ENCODE peak calls at places on chromosomes 2 and 18, in eight cellular contexts. O is astrocyte of the spinal cord, N is cardiac muscle cell, D is left ventricle myocardium inferior, V is body of pancreas, W is colonic mucosa, Y is osteoblast, J is right lobe of liver. L is an unnamed sample.
A peak's percentile ranks its signal among the peaks of the same experiment; 100 is the strongest.

GRCh38 chr2:104438481-104438880 is 415.4 kb upstream of the POU3F3 start:
- DNase-seq in D (no peak), J (no peak), V (no peak), Y (no peak), W (no peak), N (no peak), O (no peak), L (no peak)

GRCh38 chr18:11468120-11468519 is 141.3 kb upstream of the SLC35G4 start:
- DNase-seq in W (no peak), J (no peak), O (no peak), N (no peak), Y (no peak), D (no peak), V (no peak), L (no peak)

GRCh38 chr18:21134895-21135294 is 23.3 kb upstream of the ROCK1 start:
- DNase-seq in Y (peak; percentile 77), O (no peak), N (no peak), W (no peak), V (peak; percentile 15), D (no peak), J (no peak), L (peak; percentile 49)

GRCh38 chr2:100254646-100255210 is 67.6 kb downstream of the LONRF2 start:
- DNase-seq in Y (no peak), W (no peak), D (no peak), O (no peak), J (no peak), V (no peak), N (no peak), L (no peak)

GRCh38 chr2:53632714-53633113 is 134.9 kb upstream of the CHAC2 start:
- DNase-seq in J (no peak), V (no peak), O (peak; percentile 84), N (no peak), D (no peak), W (no peak), Y (no peak), L (peak; percentile 5)

GRCh38 chr2:33806041-33806440 is 206.9 kb upstream of the FAM98A start:
- DNase-seq in D (no peak), O (no peak), N (no peak), W (no peak), V (no peak), J (no peak), Y (no peak), L (no peak)

GRCh38 chr18:12008181-12008767 is 27.0 kb downstream of the IMPA2 start:
- DNase-seq in O (no peak), Y (no peak), W (peak; percentile 77), D (no peak), J (no peak), V (peak; percentile 78), N (no peak), L (no peak)

GRCh38 chr2:8576525-8577157 is 105.2 kb upstream of the ID2 start:
- DNase-seq in W (no peak), J (peak; percentile 48), D (no peak), N (no peak), Y (no peak), V (peak; percentile 64), O (no peak), L (no peak)

GRCh38 chr2:169422120-169422519 is 57.2 kb upstream of the BBS5 start:
- DNase-seq in O (no peak), W (no peak), V (no peak), D (no peak), N (no peak), J (no peak), Y (no peak), L (no peak)

GRCh38 chr2:216776076-216776726 is 80.9 kb upstream of the IGFBP5 start:
- DNase-seq in Y (no peak), J (no peak), V (no peak), O (no peak), W (no peak), N (no peak), D (no peak), L (no peak)

GRCh38 chr2:205197468-205198129 is 484.7 kb upstream of the NRP2 start:
- DNase-seq in O (no peak), W (no peak), J (no peak), D (no peak), N (no peak), V (no peak), Y (peak; percentile 15), L (peak; percentile 34)

GRCh38 chr18:44197837-44198236 is 482.9 kb upstream of the SETBP1 start:
- DNase-seq in D (no peak), W (no peak), O (no peak), J (no peak), Y (no peak), V (no peak), N (no peak), L (no peak)

GRCh38 chr2:178066890-178067669 is 5.5 kb downstream of the PDE11A start:
- DNase-seq in W (no peak), N (no peak), O (no peak), D (no peak), J (no peak), V (no peak), Y (no peak), L (peak; percentile 11)

GRCh38 chr2:226247289-226248275 is 552.0 kb downstream of the IRS1 start:
- DNase-seq in O (peak; percentile 20), V (no peak), W (no peak), D (no peak), N (no peak), J (no peak), Y (peak; percentile 31), L (peak; percentile 28)

GRCh38 chr2:216372761-216373291 is 543 bp upstream of the MARCHF4 start:
- DNase-seq in W (no peak), D (no peak), O (peak; percentile 81), Y (peak; percentile 95), N (no peak), J (no peak), V (no peak), L (peak; percentile 80)

GRCh38 chr18:31736630-31737029 is 24.1 kb downstream of the SLC25A52 start:
- DNase-seq in J (no peak), V (no peak), Y (no peak), W (no peak), O (no peak), N (no peak), D (no peak), L (no peak)

GRCh38 chr2:8821276-8822217 is 15.9 kb downstream of the KIDINS220 start:
- DNase-seq in D (peak; percentile 41), O (peak; percentile 25), N (no peak), J (peak; percentile 52), Y (peak; percentile 75), W (no peak), V (peak; percentile 91), L (peak; percentile 82)

GRCh38 chr2:96788393-96789244 is 27.4 kb upstream of the CNNM3 start:
- DNase-seq in D (peak; percentile 73), V (peak; percentile 62), Y (no peak), J (peak; percentile 79), O (no peak), N (peak; percentile 81), W (peak; percentile 91), L (peak; percentile 20)

GRCh38 chr2:231617059-231617926 is 24.6 kb downstream of the TEX44 start:
- DNase-seq in D (no peak), V (no peak), W (peak; percentile 80), N (no peak), O (no peak), J (no peak), Y (no peak), L (no peak)

GRCh38 chr18:8046421-8046820 is 479.3 kb downstream of the PTPRM start:
- DNase-seq in J (no peak), D (no peak), N (no peak), V (no peak), W (no peak), Y (no peak), O (peak; percentile 47), L (no peak)

GRCh38 chr2:155519731-155520130 is 812.8 kb downstream of the NR4A2 start:
- DNase-seq in Y (no peak), N (no peak), O (no peak), J (no peak), V (no peak), W (no peak), D (no peak), L (no peak)

GRCh38 chr2:182952741-182953450 is 85.4 kb downstream of the NCKAP1 start:
- DNase-seq in O (peak; percentile 52), Y (peak; percentile 9), N (no peak), W (no peak), J (no peak), D (no peak), V (no peak), L (peak; percentile 36)

GRCh38 chr18:46590103-46590502 is 66.9 kb downstream of the LOXHD1 start:
- DNase-seq in N (no peak), J (no peak), V (no peak), O (no peak), Y (no peak), W (no peak), D (no peak), L (no peak)

DNA sequence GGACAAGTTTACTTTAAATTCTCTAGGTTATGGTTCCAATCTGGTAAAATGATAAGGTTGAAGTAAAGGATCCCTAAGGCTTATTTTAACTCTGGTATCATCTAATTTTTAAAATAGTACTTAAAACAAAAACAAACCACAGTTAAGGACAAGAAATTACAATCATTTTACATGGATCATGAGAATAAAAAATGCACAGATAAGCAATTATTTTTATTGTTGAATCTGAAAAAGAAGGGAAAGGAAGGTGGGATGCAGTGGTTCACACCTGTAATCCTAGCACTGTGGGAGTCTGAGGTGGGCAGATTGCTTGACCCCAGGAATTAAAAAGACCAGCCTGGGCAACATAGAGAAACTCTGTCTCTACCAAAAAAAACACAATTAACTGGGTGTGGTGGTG is 2.4 kb downstream of the TNFAIP6 start:
- DNase-seq in N (no peak), W (no peak), V (no peak), Y (no peak), J (no peak), O (no peak), D (no peak), L (no peak)
- H3K4me3 ChIP-seq in N (no peak overlapping the region), W (no peak overlapping the region), V (no peak overlapping the region), Y (no peak overlapping the region), J (no peak overlapping the region), O (no peak overlapping the region), D (no peak overlapping the region), L (no peak overlapping the region)

GRCh38 chr2:167599228-167599627 is 648.2 kb downstream of the STK39 start:
- DNase-seq in O (no peak), J (no peak), D (no peak), W (no peak), Y (no peak), N (no peak), V (no peak), L (no peak)
- TF ChIP-seq CTCF in O (no peak), J (no peak), D (no peak), W (no peak), Y (no peak), N (no peak), V (no peak), L (no peak)

GRCh38 chr18:76349067-76349715 is 145.9 kb downstream of the ZNF516 start:
- DNase-seq in O (peak; percentile 76), D (peak; percentile 35), Y (peak; percentile 96), V (peak; percentile 72), J (peak; percentile 49), N (peak; percentile 75), W (peak; percentile 73), L (peak; percentile 73)
- H3K4me3 ChIP-seq in O (peak overlapping the region; percentile 5), D (peak overlapping the region; percentile 32), Y (no peak overlapping the region), V (no peak overlapping the region), J (no peak overlapping the region), N (no peak overlapping the region), W (peak overlapping the region; percentile 1), L (no peak overlapping the region)

GRCh38 chr2:142140434-142140845 is 9.6 kb upstream of the LRP1B start:
- DNase-seq in D (no peak), W (no peak), Y (no peak), O (peak; percentile 61), V (no peak), J (no peak), N (peak; percentile 54), L (peak; percentile 25)
- TF ChIP-seq CTCF in D (peak; percentile 64), W (peak; percentile 40), Y (peak; percentile 52), O (peak; percentile 47), V (peak; percentile 55), J (peak; percentile 66), N (peak; percentile 54), L (peak; percentile 58)

GRCh38 chr2:200203381-200203827 is 103.1 kb upstream of the SPATS2L start:
- DNase-seq in W (no peak), J (no peak), D (no peak), V (no peak), N (no peak), Y (no peak), O (no peak), L (no peak)
- H3K4me3 ChIP-seq in W (no peak overlapping the region), J (no peak overlapping the region), D (no peak overlapping the region), V (no peak overlapping the region), N (no peak overlapping the region), Y (no peak overlapping the region), O (no peak overlapping the region), L (no peak overlapping the region)